ENCODE peak calls at places on chromosomes 11 and 22, in nine cellular contexts. One of them, this sample, is unnamed.

GRCh38 chr11:110028904-110029303 is 64.3 kb upstream of the ZC3H12C start:
- ATAC-seq in right lobe of liver: no peak
- ATAC-seq in gastrocnemius medialis: no peak
- ATAC-seq in HCT116: no peak
- ATAC-seq in pancreas: no peak
- ATAC-seq in aorta: no peak
- ATAC-seq in GM23338: no peak
- ATAC-seq in upper lobe of right lung: no peak
- ATAC-seq in A549: no peak
- ATAC-seq in this sample: no peak

GRCh38 chr11:130448416-130449068 is at the start of gene ADAMTS15:
- ATAC-seq in gastrocnemius medialis: peak
- ATAC-seq in aorta: peak
- ATAC-seq in GM23338: peak
- ATAC-seq in A549: peak
- ATAC-seq in HCT116: peak
- ATAC-seq in pancreas: peak
- ATAC-seq in right lobe of liver: peak
- ATAC-seq in upper lobe of right lung: peak
- ATAC-seq in this sample: peak

GRCh38 chr22:25161017-25161915 is 38.4 kb upstream of the CRYBB3 start:
- ATAC-seq in right lobe of liver: no peak
- ATAC-seq in GM23338: no peak
- ATAC-seq in upper lobe of right lung: no peak
- ATAC-seq in gastrocnemius medialis: no peak
- ATAC-seq in HCT116: no peak
- ATAC-seq in A549: no peak
- ATAC-seq in aorta: no peak
- ATAC-seq in pancreas: no peak
- ATAC-seq in this sample: no peak

GRCh38 chr11:118813551-118813950 is 22.6 kb upstream of the DDX6 start:
- ATAC-seq in HCT116: no peak
- ATAC-seq in right lobe of liver: no peak
- ATAC-seq in A549: no peak
- ATAC-seq in gastrocnemius medialis: no peak
- ATAC-seq in aorta: no peak
- ATAC-seq in GM23338: no peak
- ATAC-seq in pancreas: no peak
- ATAC-seq in upper lobe of right lung: no peak
- ATAC-seq in this sample: no peak

GRCh38 chr22:35128637-35129036 is 62.7 kb downstream of the ISX start:
- ATAC-seq in aorta: no peak
- ATAC-seq in gastrocnemius medialis: no peak
- ATAC-seq in GM23338: no peak
- ATAC-seq in upper lobe of right lung: no peak
- ATAC-seq in HCT116: no peak
- ATAC-seq in right lobe of liver: no peak
- ATAC-seq in pancreas: no peak
- ATAC-seq in A549: no peak
- ATAC-seq in this sample: no peak

GRCh38 chr11:120186799-120187591 is 23.8 kb upstream of the OAF start:
- ATAC-seq in right lobe of liver: peak
- ATAC-seq in GM23338: no peak
- ATAC-seq in upper lobe of right lung: no peak
- ATAC-seq in pancreas: peak
- ATAC-seq in gastrocnemius medialis: peak
- ATAC-seq in A549: no peak
- ATAC-seq in HCT116: no peak
- ATAC-seq in aorta: peak
- ATAC-seq in this sample: no peak

GRCh38 chr11:130816941-130817607 is 99.2 kb downstream of the SNX19 start:
- ATAC-seq in upper lobe of right lung: peak
- ATAC-seq in right lobe of liver: no peak
- ATAC-seq in GM23338: no peak
- ATAC-seq in A549: no peak
- ATAC-seq in gastrocnemius medialis: peak
- ATAC-seq in pancreas: peak
- ATAC-seq in aorta: peak
- ATAC-seq in HCT116: no peak
- ATAC-seq in this sample: peak

GRCh38 chr11:20087118-20087521 is 73.2 kb downstream of the DBX1 start:
- ATAC-seq in gastrocnemius medialis: no peak
- ATAC-seq in GM23338: no peak
- ATAC-seq in pancreas: no peak
- ATAC-seq in A549: no peak
- ATAC-seq in HCT116: no peak
- ATAC-seq in upper lobe of right lung: peak
- ATAC-seq in aorta: peak
- ATAC-seq in right lobe of liver: no peak
- ATAC-seq in this sample: no peak

GRCh38 chr11:72965672-72966071 is 151.5 kb downstream of the ATG16L2 start:
- ATAC-seq in HCT116: no peak
- ATAC-seq in aorta: no peak
- ATAC-seq in GM23338: no peak
- ATAC-seq in gastrocnemius medialis: no peak
- ATAC-seq in upper lobe of right lung: no peak
- ATAC-seq in pancreas: no peak
- ATAC-seq in A549: no peak
- ATAC-seq in right lobe of liver: no peak
- ATAC-seq in this sample: no peak

GRCh38 chr11:98545544-98546175 is 475.1 kb upstream of the CNTN5 start:
- ATAC-seq in A549: no peak
- ATAC-seq in HCT116: no peak
- ATAC-seq in GM23338: no peak
- ATAC-seq in right lobe of liver: no peak
- ATAC-seq in upper lobe of right lung: no peak
- ATAC-seq in gastrocnemius medialis: no peak
- ATAC-seq in pancreas: no peak
- ATAC-seq in aorta: no peak
- ATAC-seq in this sample: no peak

GRCh38 chr11:118046051-118046963 is 30.6 kb upstream of the TMPRSS4 start:
- ATAC-seq in GM23338: no peak
- ATAC-seq in A549: no peak
- ATAC-seq in gastrocnemius medialis: no peak
- ATAC-seq in aorta: no peak
- ATAC-seq in pancreas: no peak
- ATAC-seq in upper lobe of right lung: no peak
- ATAC-seq in HCT116: no peak
- ATAC-seq in right lobe of liver: peak
- ATAC-seq in this sample: no peak

GRCh38 chr11:5722622-5723021 is 13.6 kb upstream of the OR56B1 start:
- ATAC-seq in aorta: no peak
- ATAC-seq in pancreas: no peak
- ATAC-seq in right lobe of liver: peak
- ATAC-seq in GM23338: no peak
- ATAC-seq in upper lobe of right lung: no peak
- ATAC-seq in HCT116: no peak
- ATAC-seq in gastrocnemius medialis: no peak
- ATAC-seq in A549: no peak
- ATAC-seq in this sample: no peak

GRCh38 chr11:76096552-76096951 is 109.8 kb downstream of the WNT11 start:
- ATAC-seq in pancreas: no peak
- ATAC-seq in upper lobe of right lung: no peak
- ATAC-seq in A549: no peak
- ATAC-seq in HCT116: no peak
- ATAC-seq in right lobe of liver: no peak
- ATAC-seq in GM23338: no peak
- ATAC-seq in aorta: no peak
- ATAC-seq in gastrocnemius medialis: no peak
- ATAC-seq in this sample: no peak

GRCh38 chr11:60934091-60934789 is 10.0 kb downstream of the TMEM132A start:
- ATAC-seq in GM23338: peak
- ATAC-seq in HCT116: no peak
- ATAC-seq in pancreas: no peak
- ATAC-seq in right lobe of liver: no peak
- ATAC-seq in upper lobe of right lung: no peak
- ATAC-seq in A549: no peak
- ATAC-seq in gastrocnemius medialis: no peak
- ATAC-seq in aorta: no peak
- ATAC-seq in this sample: no peak

GRCh38 chr11:2826679-2827056 is 58.9 kb downstream of the CDKN1C start:
- ATAC-seq in aorta: no peak
- ATAC-seq in HCT116: no peak
- ATAC-seq in upper lobe of right lung: peak
- ATAC-seq in right lobe of liver: peak
- ATAC-seq in A549: peak
- ATAC-seq in pancreas: peak
- ATAC-seq in GM23338: no peak
- ATAC-seq in gastrocnemius medialis: no peak
- ATAC-seq in this sample: no peak
- H3K27ac ChIP-seq in aorta: no peak
- H3K27ac ChIP-seq in HCT116: no peak
- H3K27ac ChIP-seq in upper lobe of right lung: peak
- H3K27ac ChIP-seq in right lobe of liver: no peak
- H3K27ac ChIP-seq in A549: peak
- H3K27ac ChIP-seq in pancreas: peak
- H3K27ac ChIP-seq in GM23338: no peak
- H3K27ac ChIP-seq in gastrocnemius medialis: peak
- H3K27ac ChIP-seq in this sample: peak

GRCh38 chr11:7591107-7591894 is 77.5 kb downstream of the PPFIBP2 start:
- ATAC-seq in upper lobe of right lung: no peak
- ATAC-seq in A549: no peak
- ATAC-seq in HCT116: no peak
- ATAC-seq in GM23338: no peak
- ATAC-seq in aorta: no peak
- ATAC-seq in pancreas: no peak
- ATAC-seq in right lobe of liver: peak
- ATAC-seq in gastrocnemius medialis: no peak
- ATAC-seq in this sample: no peak

GRCh38 chr11:7593476-7593875 is 79.7 kb downstream of the PPFIBP2 start:
- ATAC-seq in GM23338: no peak
- ATAC-seq in A549: no peak
- ATAC-seq in HCT116: no peak
- ATAC-seq in gastrocnemius medialis: no peak
- ATAC-seq in upper lobe of right lung: no peak
- ATAC-seq in aorta: no peak
- ATAC-seq in pancreas: no peak
- ATAC-seq in right lobe of liver: no peak
- ATAC-seq in this sample: no peak

GRCh38 chr11:7591992-7592391 is 78.2 kb downstream of the PPFIBP2 start:
- ATAC-seq in gastrocnemius medialis: peak
- ATAC-seq in upper lobe of right lung: peak
- ATAC-seq in aorta: no peak
- ATAC-seq in GM23338: no peak
- ATAC-seq in A549: no peak
- ATAC-seq in right lobe of liver: peak
- ATAC-seq in pancreas: no peak
- ATAC-seq in HCT116: no peak
- ATAC-seq in this sample: no peak

GRCh38 chr11:7590529-7590928 is 76.7 kb downstream of the PPFIBP2 start:
- ATAC-seq in GM23338: no peak
- ATAC-seq in A549: no peak
- ATAC-seq in right lobe of liver: peak
- ATAC-seq in gastrocnemius medialis: no peak
- ATAC-seq in aorta: no peak
- ATAC-seq in HCT116: no peak
- ATAC-seq in upper lobe of right lung: peak
- ATAC-seq in pancreas: no peak
- ATAC-seq in this sample: no peak

GRCh38 chr11:7592706-7593105 is 78.9 kb downstream of the PPFIBP2 start:
- ATAC-seq in GM23338: no peak
- ATAC-seq in gastrocnemius medialis: peak
- ATAC-seq in pancreas: peak
- ATAC-seq in HCT116: no peak
- ATAC-seq in aorta: no peak
- ATAC-seq in A549: no peak
- ATAC-seq in right lobe of liver: peak
- ATAC-seq in upper lobe of right lung: peak
- ATAC-seq in this sample: no peak
- H3K27ac ChIP-seq in GM23338: no peak
- H3K27ac ChIP-seq in gastrocnemius medialis: peak
- H3K27ac ChIP-seq in pancreas: peak
- H3K27ac ChIP-seq in HCT116: no peak
- H3K27ac ChIP-seq in aorta: no peak
- H3K27ac ChIP-seq in A549: no peak
- H3K27ac ChIP-seq in right lobe of liver: peak
- H3K27ac ChIP-seq in upper lobe of right lung: peak
- H3K27ac ChIP-seq in this sample: no peak

DNA sequence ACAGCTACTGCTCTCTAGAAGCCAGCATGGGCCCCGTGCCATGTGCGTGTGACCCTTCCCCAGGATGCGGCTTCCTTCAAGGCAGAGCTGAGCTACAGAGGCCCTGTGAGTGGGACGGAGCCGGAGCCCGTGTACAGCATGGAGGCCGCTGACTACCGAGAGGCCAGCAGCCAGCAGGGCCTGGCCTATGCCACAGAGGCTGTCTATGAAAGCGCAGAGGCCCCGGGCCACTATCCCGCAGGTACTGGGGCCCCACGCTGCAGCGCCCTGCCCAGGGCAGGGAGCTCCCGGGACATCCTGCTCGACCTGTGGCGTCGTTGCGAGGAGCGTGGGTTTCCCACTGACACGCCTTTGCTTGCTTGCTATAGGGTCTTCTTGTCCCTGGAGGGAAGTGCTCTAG is 34.7 kb downstream of the CTTN start:
- ATAC-seq in upper lobe of right lung: no peak
- ATAC-seq in HCT116: no peak
- ATAC-seq in GM23338: no peak
- ATAC-seq in A549: no peak
- ATAC-seq in gastrocnemius medialis: no peak
- ATAC-seq in aorta: no peak
- ATAC-seq in right lobe of liver: no peak
- ATAC-seq in pancreas: no peak
- ATAC-seq in this sample: no peak
- H3K27ac ChIP-seq in upper lobe of right lung: no peak
- H3K27ac ChIP-seq in HCT116: no peak
- H3K27ac ChIP-seq in GM23338: no peak
- H3K27ac ChIP-seq in A549: no peak
- H3K27ac ChIP-seq in gastrocnemius medialis: no peak
- H3K27ac ChIP-seq in aorta: no peak
- H3K27ac ChIP-seq in right lobe of liver: no peak
- H3K27ac ChIP-seq in pancreas: no peak
- H3K27ac ChIP-seq in this sample: no peak

GRCh38 chr11:96187779-96188624 is 155.0 kb downstream of the MAML2 start:
- ATAC-seq in A549: peak
- ATAC-seq in HCT116: peak
- ATAC-seq in right lobe of liver: no peak
- ATAC-seq in upper lobe of right lung: peak
- ATAC-seq in GM23338: no peak
- ATAC-seq in aorta: peak
- ATAC-seq in gastrocnemius medialis: peak
- ATAC-seq in pancreas: peak
- ATAC-seq in this sample: peak

GRCh38 chr11:96191752-96192151 is 151.2 kb downstream of the MAML2 start:
- ATAC-seq in HCT116: no peak
- ATAC-seq in GM23338: no peak
- ATAC-seq in aorta: no peak
- ATAC-seq in pancreas: no peak
- ATAC-seq in upper lobe of right lung: no peak
- ATAC-seq in A549: no peak
- ATAC-seq in right lobe of liver: no peak
- ATAC-seq in gastrocnemius medialis: no peak
- ATAC-seq in this sample: no peak

GRCh38 chr11:96186806-96187205 is 156.2 kb downstream of the MAML2 start:
- ATAC-seq in upper lobe of right lung: no peak
- ATAC-seq in aorta: no peak
- ATAC-seq in gastrocnemius medialis: no peak
- ATAC-seq in GM23338: no peak
- ATAC-seq in pancreas: no peak
- ATAC-seq in A549: no peak
- ATAC-seq in HCT116: no peak
- ATAC-seq in right lobe of liver: no peak
- ATAC-seq in this sample: no peak

GRCh38 chr11:96188625-96189006 is 154.4 kb downstream of the MAML2 start:
- ATAC-seq in gastrocnemius medialis: no peak
- ATAC-seq in GM23338: no peak
- ATAC-seq in A549: no peak
- ATAC-seq in upper lobe of right lung: peak
- ATAC-seq in pancreas: peak
- ATAC-seq in HCT116: no peak
- ATAC-seq in right lobe of liver: peak
- ATAC-seq in aorta: no peak
- ATAC-seq in this sample: no peak

GRCh38 chr11:96189351-96189750 is 153.6 kb downstream of the MAML2 start:
- ATAC-seq in right lobe of liver: no peak
- ATAC-seq in HCT116: no peak
- ATAC-seq in A549: no peak
- ATAC-seq in pancreas: no peak
- ATAC-seq in gastrocnemius medialis: no peak
- ATAC-seq in GM23338: no peak
- ATAC-seq in upper lobe of right lung: no peak
- ATAC-seq in aorta: no peak
- ATAC-seq in this sample: no peak
- H3K27ac ChIP-seq in right lobe of liver: no peak
- H3K27ac ChIP-seq in HCT116: no peak
- H3K27ac ChIP-seq in A549: no peak
- H3K27ac ChIP-seq in pancreas: no peak
- H3K27ac ChIP-seq in gastrocnemius medialis: no peak
- H3K27ac ChIP-seq in GM23338: no peak
- H3K27ac ChIP-seq in upper lobe of right lung: no peak
- H3K27ac ChIP-seq in aorta: no peak
- H3K27ac ChIP-seq in this sample: no peak

This sample was measured in gastroesophageal sphincter.